ENCODE peak calls at places on chromosomes 3 and 15, in eight cellular contexts. Q is ascending aorta, W is dermis microvascular lymphatic vessel endothelial cell, J is NCI-H748 treated with DMSO at 0.1 percent for 48 hours, I is adrenal gland, U is foreskin keratinocyte, F is astrocyte of the spinal cord, C is WTC11. K is an unnamed sample.

GRCh38 chr15:64455951-64456350 is 4.4 kb upstream of the ZNF609 start:
- DNase-seq in Q (peak), W (no peak), J (no peak), I (no peak), U (no peak), F (no peak), C (no peak), K (no peak)

GRCh38 chr3:195286115-195286872 is 15.3 kb upstream of the XXYLT1 start:
- DNase-seq in Q (no peak), W (peak), J (no peak), I (no peak), U (peak), F (peak), C (no peak), K (no peak)

GRCh38 chr3:176521531-176522175 is 675.6 kb downstream of the TBL1XR1 start:
- DNase-seq in Q (no peak), W (no peak), J (no peak), I (no peak), U (no peak), F (peak), C (no peak), K (no peak)

GRCh38 chr3:176328198-176328597 is 869.1 kb downstream of the TBL1XR1 start:
- DNase-seq in Q (no peak), W (no peak), J (no peak), I (no peak), U (no peak), F (no peak), C (no peak), K (no peak)

GRCh38 chr15:40536501-40536900 is 28.3 kb downstream of the CCDC32 start:
- DNase-seq in Q (no peak), W (no peak), J (no peak), I (no peak), U (no peak), F (peak), C (no peak), K (no peak)

GRCh38 chr3:187062526-187063177 is 76.6 kb downstream of the RPL39L start:
- DNase-seq in Q (no peak), W (no peak), J (no peak), I (no peak), U (peak), F (peak), C (no peak), K (no peak)

GRCh38 chr3:60017631-60018030 is 967.8 kb upstream of the CFAP20DC start:
- DNase-seq in Q (no peak), W (no peak), J (no peak), I (no peak), U (peak), F (peak), C (no peak), K (peak)

GRCh38 chr15:64596701-64597468 is 136.5 kb downstream of the ZNF609 start:
- DNase-seq in Q (no peak), W (peak), J (peak), I (peak), U (no peak), F (peak), C (no peak), K (peak)

GRCh38 chr15:67781907-67782559 is 43.3 kb upstream of the SKOR1 start:
- DNase-seq in Q (no peak), W (no peak), J (peak), I (no peak), U (no peak), F (no peak), C (no peak), K (no peak)

GRCh38 chr15:34679326-34679725 is 75.5 kb downstream of the GJD2 start:
- DNase-seq in Q (no peak), W (no peak), J (no peak), I (no peak), U (no peak), F (no peak), C (no peak), K (no peak)

GRCh38 chr15:86229966-86230365 is 150.3 kb downstream of the AGBL1 start:
- DNase-seq in Q (no peak), W (no peak), J (no peak), I (no peak), U (no peak), F (no peak), C (no peak), K (no peak)

GRCh38 chr3:189229421-189229820 is 57.6 kb downstream of the TPRG1 start:
- DNase-seq in Q (no peak), W (no peak), J (no peak), I (no peak), U (no peak), F (no peak), C (no peak), K (no peak)

GRCh38 chr15:78461171-78461881 is 23.3 kb downstream of the IREB2 start:
- DNase-seq in Q (no peak), W (peak), J (no peak), I (no peak), U (no peak), F (peak), C (no peak), K (no peak)

GRCh38 chr3:78666458-78666800 is 1101.4 kb downstream of the ROBO1 start:
- DNase-seq in Q (no peak), W (no peak), J (no peak), I (no peak), U (peak), F (peak), C (no peak), K (no peak)

GRCh38 chr3:45910892-45911291 is 24.5 kb downstream of the CCR9 start:
- DNase-seq in Q (no peak), W (no peak), J (no peak), I (no peak), U (no peak), F (no peak), C (no peak), K (no peak)

GRCh38 chr3:46276497-46277099 is 34.3 kb downstream of the CCR3 start:
- DNase-seq in Q (peak), W (peak), J (no peak), I (peak), U (peak), F (no peak), C (peak), K (peak)

GRCh38 chr15:43230640-43231115 is 9.9 kb upstream of the EPB42 start:
- DNase-seq in Q (no peak), W (no peak), J (no peak), I (peak), U (no peak), F (no peak), C (no peak), K (no peak)

GRCh38 chr3:142808103-142808917 is 80.6 kb downstream of the PCOLCE2 start:
- DNase-seq in Q (no peak), W (peak), J (no peak), I (no peak), U (peak), F (peak), C (no peak), K (no peak)

GRCh38 chr15:25268166-25268565 is 170.7 kb downstream of the UBE3A start:
- DNase-seq in Q (no peak), W (no peak), J (no peak), I (no peak), U (no peak), F (no peak), C (no peak), K (no peak)

GRCh38 chr3:110789315-110789714 is 282.3 kb upstream of the NECTIN3 start:
- DNase-seq in Q (no peak), W (no peak), J (no peak), I (no peak), U (no peak), F (peak), C (no peak), K (no peak)

GRCh38 chr15:75843618-75844610 is 667 bp downstream of the UBE2Q2 start:
- DNase-seq in Q (peak), W (peak), J (peak), I (peak), U (peak), F (peak), C (peak), K (peak)

GRCh38 chr15:40743466-40743865 is 11.6 kb downstream of the RMDN3 start:
- DNase-seq in Q (peak), W (no peak), J (no peak), I (peak), U (no peak), F (no peak), C (no peak), K (no peak)

GRCh38 chr15:65829150-65829764 is 37.2 kb upstream of the DENND4A start:
- DNase-seq in Q (no peak), W (peak), J (peak), I (no peak), U (peak), F (peak), C (no peak), K (no peak)

GRCh38 chr15:97874139-97874538 is 86.4 kb upstream of the ARRDC4 start:
- DNase-seq in Q (no peak), W (no peak), J (no peak), I (no peak), U (no peak), F (no peak), C (no peak), K (no peak)

GRCh38 chr3:49013738-49014660 is 4.4 kb downstream of the DALRD3 start:
- DNase-seq in Q (no peak), W (peak), J (no peak), I (no peak), U (peak), F (no peak), C (peak), K (no peak)

GRCh38 chr3:145902166-145902565 is 258.8 kb downstream of the PLOD2 start:
- DNase-seq in Q (no peak), W (no peak), J (no peak), I (no peak), U (no peak), F (peak), C (no peak), K (no peak)

GRCh38 chr15:68218331-68218730 is 11.2 kb downstream of the CLN6 start:
- DNase-seq in Q (peak), W (no peak), J (no peak), I (peak), U (no peak), F (no peak), C (no peak), K (no peak)

GRCh38 chr3:4738737-4739274 is 240.4 kb upstream of the BHLHE40 start:
- DNase-seq in Q (no peak), W (no peak), J (no peak), I (peak), U (peak), F (no peak), C (no peak), K (no peak)

GRCh38 chr15:96381463-96381862 is 51.0 kb downstream of the NR2F2 start:
- DNase-seq in Q (no peak), W (no peak), J (no peak), I (no peak), U (no peak), F (no peak), C (no peak), K (no peak)

GRCh38 chr15:95025924-95026728 is 794.8 kb downstream of the MCTP2 start:
- DNase-seq in Q (no peak), W (peak), J (no peak), I (peak), U (peak), F (peak), C (peak), K (peak)

GRCh38 chr3:54047568-54047967 is 74.8 kb upstream of the CACNA2D3 start:
- DNase-seq in Q (no peak), W (no peak), J (no peak), I (no peak), U (no peak), F (no peak), C (no peak), K (no peak)